ENCODE peak calls at places on chromosomes 13 and 19, in four cellular contexts. One of them, this sample, is unnamed.

GRCh38 chr13:98368019-98368418 is 190.9 kb upstream of the RNF113B start:
- DNase-seq in NCI-H1092: no peak
- DNase-seq in CD4-positive, alpha-beta T cell: no peak
- DNase-seq in activated T-helper 9 cell treated with anti-CD3 and anti-CD28 coated beads, Interleukin-2, amount 50 U/mL, for 16 hours: no peak
- DNase-seq in this sample: no peak

GRCh38 chr13:26629260-26629659 is 71.8 kb downstream of the WASF3 start:
- DNase-seq in NCI-H1092: no peak
- DNase-seq in CD4-positive, alpha-beta T cell: no peak
- DNase-seq in activated T-helper 9 cell treated with anti-CD3 and anti-CD28 coated beads, Interleukin-2, amount 50 U/mL, for 16 hours: no peak
- DNase-seq in this sample: no peak

GRCh38 chr13:23980160-23980551 is 82.9 kb upstream of the C1QTNF9B start:
- DNase-seq in NCI-H1092: peak
- DNase-seq in CD4-positive, alpha-beta T cell: peak
- DNase-seq in activated T-helper 9 cell treated with anti-CD3 and anti-CD28 coated beads, Interleukin-2, amount 50 U/mL, for 16 hours: peak
- DNase-seq in this sample: peak

GRCh38 chr13:41107104-41107571 is 25.5 kb downstream of the KBTBD6 start:
- DNase-seq in NCI-H1092: no peak
- DNase-seq in CD4-positive, alpha-beta T cell: no peak
- DNase-seq in activated T-helper 9 cell treated with anti-CD3 and anti-CD28 coated beads, Interleukin-2, amount 50 U/mL, for 16 hours: no peak
- DNase-seq in this sample: no peak

GRCh38 chr13:100434010-100434763 is 154.4 kb downstream of the GGACT start:
- DNase-seq in NCI-H1092: no peak
- DNase-seq in CD4-positive, alpha-beta T cell: no peak
- DNase-seq in activated T-helper 9 cell treated with anti-CD3 and anti-CD28 coated beads, Interleukin-2, amount 50 U/mL, for 16 hours: no peak
- DNase-seq in this sample: no peak

GRCh38 chr19:40443131-40443929 is 805 bp downstream of the SERTAD3 start:
- DNase-seq in NCI-H1092: peak
- DNase-seq in CD4-positive, alpha-beta T cell: peak
- DNase-seq in activated T-helper 9 cell treated with anti-CD3 and anti-CD28 coated beads, Interleukin-2, amount 50 U/mL, for 16 hours: peak
- DNase-seq in this sample: peak

GRCh38 chr19:57280913-57281425 is 684 bp downstream of the ZNF460 start:
- DNase-seq in NCI-H1092: peak
- DNase-seq in CD4-positive, alpha-beta T cell: peak
- DNase-seq in activated T-helper 9 cell treated with anti-CD3 and anti-CD28 coated beads, Interleukin-2, amount 50 U/mL, for 16 hours: no peak
- DNase-seq in this sample: no peak

GRCh38 chr13:99984463-99985242 is 3.1 kb downstream of the ZIC2 start:
- DNase-seq in NCI-H1092: peak
- DNase-seq in CD4-positive, alpha-beta T cell: no peak
- DNase-seq in activated T-helper 9 cell treated with anti-CD3 and anti-CD28 coated beads, Interleukin-2, amount 50 U/mL, for 16 hours: no peak
- DNase-seq in this sample: no peak

GRCh38 chr13:40052954-40053353 is 397.5 kb downstream of the COG6 start:
- DNase-seq in NCI-H1092: no peak
- DNase-seq in CD4-positive, alpha-beta T cell: no peak
- DNase-seq in activated T-helper 9 cell treated with anti-CD3 and anti-CD28 coated beads, Interleukin-2, amount 50 U/mL, for 16 hours: no peak
- DNase-seq in this sample: no peak

GRCh38 chr13:48165063-48165462 is 67.9 kb upstream of the ITM2B start:
- DNase-seq in NCI-H1092: no peak
- DNase-seq in CD4-positive, alpha-beta T cell: no peak
- DNase-seq in activated T-helper 9 cell treated with anti-CD3 and anti-CD28 coated beads, Interleukin-2, amount 50 U/mL, for 16 hours: no peak
- DNase-seq in this sample: no peak

GRCh38 chr19:55549500-55550320 is 4.4 kb upstream of the SBK3 start:
- DNase-seq in NCI-H1092: no peak
- DNase-seq in CD4-positive, alpha-beta T cell: no peak
- DNase-seq in activated T-helper 9 cell treated with anti-CD3 and anti-CD28 coated beads, Interleukin-2, amount 50 U/mL, for 16 hours: no peak
- DNase-seq in this sample: peak

This sample was measured in transverse colon.